ENCODE peak calls at places on chromosomes 7 and 10, in seven cellular contexts. S is WERI-Rb-1, E is PC-9, U is endodermal cell, A is adrenal gland, X is brain microvascular endothelial cell, V is gastrocnemius medialis. L is an unnamed sample.

GRCh38 chr10:99431190-99431549 is 746 bp upstream of the GOT1 start:
- DNase-seq in S (peak), E (no peak), U (no peak), A (peak), X (peak), V (peak), L (peak)

GRCh38 chr7:26543345-26543744 is 251.7 kb downstream of the SNX10 start:
- DNase-seq in S (no peak), E (no peak), U (no peak), A (no peak), X (no peak), V (no peak), L (no peak)

GRCh38 chr7:96952974-96953391 is 52.4 kb upstream of the DLX6 start:
- DNase-seq in S (no peak), E (no peak), U (no peak), A (no peak), X (peak), V (no peak), L (no peak)

GRCh38 chr7:145729701-145730100 is 386.9 kb upstream of the CNTNAP2 start:
- DNase-seq in S (no peak), E (no peak), U (no peak), A (no peak), X (no peak), V (no peak), L (no peak)

GRCh38 chr7:65927489-65928448 is 54.2 kb downstream of the GUSB start:
- DNase-seq in S (no peak), E (no peak), U (no peak), A (no peak), X (no peak), V (no peak), L (no peak)

GRCh38 chr10:28963539-28964221 is 286.4 kb downstream of the BAMBI start:
- DNase-seq in S (no peak), E (no peak), U (no peak), A (no peak), X (peak), V (no peak), L (no peak)

GRCh38 chr7:29993169-29993568 is 3.6 kb upstream of the SCRN1 start:
- DNase-seq in S (no peak), E (no peak), U (no peak), A (no peak), X (no peak), V (no peak), L (no peak)

GRCh38 chr7:149220534-149220933 is 18.9 kb upstream of the ZNF212 start:
- DNase-seq in S (no peak), E (no peak), U (no peak), A (no peak), X (no peak), V (no peak), L (no peak)

GRCh38 chr7:92976931-92977330 is 140.6 kb upstream of the CDK6 start:
- DNase-seq in S (no peak), E (no peak), U (no peak), A (no peak), X (no peak), V (no peak), L (no peak)

GRCh38 chr10:29925771-29926345 is 133.5 kb downstream of the JCAD start:
- DNase-seq in S (no peak), E (no peak), U (no peak), A (no peak), X (no peak), V (no peak), L (no peak)

GRCh38 chr10:12476661-12477060 is 127.3 kb downstream of the CAMK1D start:
- DNase-seq in S (peak), E (no peak), U (no peak), A (no peak), X (no peak), V (no peak), L (no peak)

GRCh38 chr7:126203185-126203584 is 1049.6 kb downstream of the GRM8 start:
- DNase-seq in S (no peak), E (no peak), U (no peak), A (no peak), X (no peak), V (no peak), L (no peak)

GRCh38 chr7:124101173-124101768 is 68.4 kb upstream of the TMEM229A start:
- DNase-seq in S (no peak), E (no peak), U (peak), A (no peak), X (no peak), V (no peak), L (no peak)

GRCh38 chr7:100886142-100886935 is 3.2 kb downstream of the UFSP1 start:
- DNase-seq in S (no peak), E (no peak), U (no peak), A (no peak), X (no peak), V (no peak), L (no peak)

GRCh38 chr7:47478017-47478344 is 103.9 kb downstream of the TNS3 start:
- DNase-seq in S (no peak), E (no peak), U (no peak), A (peak), X (no peak), V (no peak), L (no peak)

GRCh38 chr10:102801978-102802377 is 35.2 kb downstream of the CYP17A1 start:
- DNase-seq in S (no peak), E (no peak), U (no peak), A (no peak), X (no peak), V (no peak), L (no peak)
- H3K27ac ChIP-seq in S (no peak), E (no peak), U (peak), A (peak), X (peak), V (peak), L (peak)

GRCh38 chr7:129781128-129781855 is 169.8 kb downstream of the NRF1 start:
- DNase-seq in S (peak), E (peak), U (peak), A (no peak), X (no peak), V (no peak), L (no peak)
- H3K4me3 ChIP-seq in S (peak), E (peak), U (no peak), A (no peak), X (no peak), V (peak), L (peak)

DNA sequence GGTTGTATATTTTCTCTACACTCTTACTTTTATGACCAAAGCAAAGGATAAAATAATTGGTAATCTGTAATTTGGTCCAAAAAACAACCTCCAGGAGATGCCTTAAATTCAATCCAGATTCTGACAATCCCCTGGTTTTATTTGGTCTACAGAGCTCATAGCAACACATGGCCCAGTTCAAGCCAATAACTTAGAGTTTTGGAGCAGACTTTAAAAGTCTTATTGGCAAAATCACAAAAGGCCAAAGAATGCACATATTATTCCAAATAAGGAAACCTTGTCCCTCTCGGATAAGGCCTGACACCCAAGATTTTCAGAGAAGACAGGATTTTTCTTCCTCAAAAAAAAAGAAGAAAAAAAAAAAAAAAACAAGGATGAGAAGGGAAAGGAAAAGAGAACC is 51.9 kb downstream of the SORBS1 start:
- DNase-seq in S (no peak), E (no peak), U (no peak), A (no peak), X (no peak), V (no peak), L (no peak)
- H3K27ac ChIP-seq in S (no peak), E (no peak), U (no peak), A (no peak), X (no peak), V (peak), L (peak)

DNA sequence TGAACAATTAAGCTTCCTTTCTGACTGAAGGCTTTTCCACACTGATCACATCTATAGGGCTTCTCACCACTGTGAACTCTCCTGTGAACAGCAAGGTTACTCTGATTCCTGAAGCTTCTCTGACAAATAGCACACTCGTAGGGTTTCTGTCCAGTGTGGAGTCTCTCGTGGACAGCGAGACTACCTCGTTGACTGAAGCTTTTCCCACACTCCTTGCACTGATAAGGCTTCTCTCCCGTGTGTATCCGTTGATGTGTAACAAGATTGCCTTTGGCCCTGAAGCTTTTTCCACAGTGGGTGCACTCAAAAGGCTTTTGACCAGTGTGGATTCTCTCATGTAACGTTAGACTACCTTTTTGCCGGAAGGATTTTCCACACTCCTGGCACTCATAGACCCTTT is 4.4 kb downstream of the ZNF32 start:
- DNase-seq in S (no peak), E (no peak), U (no peak), A (no peak), X (no peak), V (no peak), L (no peak)
- H3K4me3 ChIP-seq in S (no peak), E (no peak), U (peak), A (no peak), X (no peak), V (peak), L (no peak)

DNA sequence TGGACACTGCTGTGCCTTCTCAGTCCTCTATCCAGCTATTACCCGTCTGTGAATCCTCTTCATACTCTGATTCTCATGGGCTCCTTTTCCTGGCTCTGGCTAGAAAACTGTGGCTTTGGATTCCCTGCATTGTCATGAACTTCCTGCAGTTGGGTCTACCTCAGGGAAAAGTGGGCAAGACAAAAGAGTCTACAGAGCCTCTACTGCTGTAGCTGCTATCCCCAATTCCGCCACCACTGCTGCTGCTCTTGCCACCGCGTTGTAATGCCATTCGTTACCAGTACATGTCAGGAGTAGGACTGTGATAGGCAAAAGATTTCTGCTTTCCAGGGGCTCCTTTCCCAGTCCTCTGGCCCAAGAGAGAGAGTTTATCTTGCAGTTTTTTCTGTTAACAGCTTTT is 23.9 kb upstream of the PPP1R17 start:
- DNase-seq in S (no peak), E (no peak), U (peak), A (no peak), X (no peak), V (no peak), L (no peak)
- H3K27ac ChIP-seq in S (no peak), E (no peak), U (no peak), A (no peak), X (no peak), V (no peak), L (no peak)

GRCh38 chr10:80131499-80131901 is 1.0 kb upstream of the PLAC9 start:
- DNase-seq in S (no peak), E (peak), U (peak), A (no peak), X (no peak), V (no peak), L (no peak)

GRCh38 chr10:80136134-80136571 is 3.6 kb downstream of the PLAC9 start:
- DNase-seq in S (no peak), E (no peak), U (no peak), A (peak), X (peak), V (peak), L (peak)

GRCh38 chr10:80132299-80133139 is at the start of gene PLAC9:
- DNase-seq in S (no peak), E (no peak), U (peak), A (no peak), X (no peak), V (no peak), L (peak)

GRCh38 chr10:80137031-80137712 is 4.6 kb downstream of the PLAC9 start:
- DNase-seq in S (no peak), E (no peak), U (no peak), A (no peak), X (no peak), V (no peak), L (peak)

GRCh38 chr10:80133221-80133620 is 691 bp downstream of the PLAC9 start:
- DNase-seq in S (no peak), E (no peak), U (peak), A (no peak), X (no peak), V (no peak), L (peak)
- H3K4me3 ChIP-seq in S (peak), E (no peak), U (peak), A (no peak), X (peak), V (peak), L (peak)